ENCODE peak calls at places on chromosome 18, in eight cellular contexts. One of them, this sample, is unnamed.

GRCh38 chr18:13406049-13406615 is 187.6 kb downstream of the LDLRAD4 start:
- DNase-seq in hypothalamus: no peak
- DNase-seq in SJSA1: no peak
- DNase-seq in anterior cingulate cortex: no peak
- DNase-seq in SK-N-MC: no peak
- DNase-seq in HS-5: no peak
- DNase-seq in stimulated activated CD4-positive, alpha-beta T cell treated with anti-CD3 and anti-CD28 coated beads, Interleukin-15, amount 100 ng/mL, for 48 hours: no peak
- DNase-seq in PC-9: no peak
- DNase-seq in this sample: no peak

GRCh38 chr18:12013186-12013916 is 32.0 kb downstream of the IMPA2 start:
- DNase-seq in hypothalamus: no peak
- DNase-seq in SJSA1: no peak
- DNase-seq in anterior cingulate cortex: no peak
- DNase-seq in SK-N-MC: no peak
- DNase-seq in HS-5: no peak
- DNase-seq in stimulated activated CD4-positive, alpha-beta T cell treated with anti-CD3 and anti-CD28 coated beads, Interleukin-15, amount 100 ng/mL, for 48 hours: no peak
- DNase-seq in PC-9: no peak
- DNase-seq in this sample: no peak

GRCh38 chr18:22640281-22640842 is 222.6 kb upstream of the CTAGE1 start:
- DNase-seq in hypothalamus: no peak
- DNase-seq in SJSA1: no peak
- DNase-seq in anterior cingulate cortex: no peak
- DNase-seq in SK-N-MC: no peak
- DNase-seq in HS-5: no peak
- DNase-seq in stimulated activated CD4-positive, alpha-beta T cell treated with anti-CD3 and anti-CD28 coated beads, Interleukin-15, amount 100 ng/mL, for 48 hours: no peak
- DNase-seq in PC-9: no peak
- DNase-seq in this sample: no peak

GRCh38 chr18:3218817-3219216 is 951 bp downstream of the MYOM1 start:
- DNase-seq in hypothalamus: no peak
- DNase-seq in SJSA1: no peak
- DNase-seq in anterior cingulate cortex: no peak
- DNase-seq in SK-N-MC: no peak
- DNase-seq in HS-5: no peak
- DNase-seq in stimulated activated CD4-positive, alpha-beta T cell treated with anti-CD3 and anti-CD28 coated beads, Interleukin-15, amount 100 ng/mL, for 48 hours: no peak
- DNase-seq in PC-9: no peak
- DNase-seq in this sample: no peak

GRCh38 chr18:31931163-31931885 is 11.6 kb downstream of the TRAPPC8 start:
- DNase-seq in hypothalamus: no peak
- DNase-seq in SJSA1: peak
- DNase-seq in anterior cingulate cortex: no peak
- DNase-seq in SK-N-MC: no peak
- DNase-seq in HS-5: no peak
- DNase-seq in stimulated activated CD4-positive, alpha-beta T cell treated with anti-CD3 and anti-CD28 coated beads, Interleukin-15, amount 100 ng/mL, for 48 hours: no peak
- DNase-seq in PC-9: no peak
- DNase-seq in this sample: no peak

GRCh38 chr18:3525870-3526420 is 76.0 kb downstream of the TGIF1 start:
- DNase-seq in hypothalamus: no peak
- DNase-seq in SJSA1: no peak
- DNase-seq in anterior cingulate cortex: no peak
- DNase-seq in SK-N-MC: no peak
- DNase-seq in HS-5: no peak
- DNase-seq in stimulated activated CD4-positive, alpha-beta T cell treated with anti-CD3 and anti-CD28 coated beads, Interleukin-15, amount 100 ng/mL, for 48 hours: peak
- DNase-seq in PC-9: no peak
- DNase-seq in this sample: no peak

GRCh38 chr18:45845410-45845809 is 19.9 kb downstream of the SIGLEC15 start:
- DNase-seq in hypothalamus: no peak
- DNase-seq in SJSA1: no peak
- DNase-seq in anterior cingulate cortex: no peak
- DNase-seq in SK-N-MC: no peak
- DNase-seq in HS-5: no peak
- DNase-seq in stimulated activated CD4-positive, alpha-beta T cell treated with anti-CD3 and anti-CD28 coated beads, Interleukin-15, amount 100 ng/mL, for 48 hours: no peak
- DNase-seq in PC-9: no peak
- DNase-seq in this sample: no peak

GRCh38 chr18:67265464-67266245 is 250.9 kb downstream of the DSEL start:
- DNase-seq in hypothalamus: no peak
- DNase-seq in SJSA1: peak
- DNase-seq in anterior cingulate cortex: no peak
- DNase-seq in SK-N-MC: no peak
- DNase-seq in HS-5: peak
- DNase-seq in stimulated activated CD4-positive, alpha-beta T cell treated with anti-CD3 and anti-CD28 coated beads, Interleukin-15, amount 100 ng/mL, for 48 hours: no peak
- DNase-seq in PC-9: peak
- DNase-seq in this sample: no peak